ENCODE peak calls at places on chromosomes 11 and 22, in five cellular contexts. Q, Z, I, B and R are unnamed samples.

GRCh38 chr22:44351685-44352377 is 39.1 kb upstream of the SHISAL1 start:
- DNase-seq in B (peak), Z (peak), Q (no peak), I (peak), R (no peak)

GRCh38 chr11:69915501-69916250 is 96.5 kb upstream of the FGF3 start:
- DNase-seq in Z (peak), Q (peak), B (peak), I (peak), R (peak)

GRCh38 chr11:36509694-36510566 is at the start of gene TRAF6:
- DNase-seq in I (peak), Z (peak), Q (peak), B (peak), R (peak)

GRCh38 chr11:114738954-114739353 is 60.6 kb downstream of the NXPE2 start:
- DNase-seq in Q (no peak), Z (peak), B (peak), I (peak), R (no peak)

GRCh38 chr22:49372530-49373288 is 455.0 kb downstream of the BRD1 start:
- DNase-seq in B (no peak), I (no peak), Q (no peak), Z (peak), R (no peak)

GRCh38 chr11:1112351-1113191 is 37.9 kb downstream of the MUC2 start:
- DNase-seq in I (no peak), Q (peak), Z (no peak), B (no peak), R (peak)

GRCh38 chr22:46547883-46548244 is 10.4 kb upstream of the CELSR1 start:
- DNase-seq in I (peak), Z (no peak), Q (peak), B (peak), R (peak)

GRCh38 chr11:134036484-134037092 is 32.3 kb upstream of the JAM3 start:
- DNase-seq in Q (no peak), I (peak), B (no peak), Z (peak), R (no peak)

GRCh38 chr22:23532756-23533155 is 47.3 kb downstream of the IGLL1 start:
- DNase-seq in I (no peak), Q (no peak), B (no peak), Z (no peak), R (no peak)

GRCh38 chr11:76698321-76699043 is 27.9 kb upstream of the LRRC32 start:
- DNase-seq in B (no peak), I (no peak), Z (peak), Q (no peak), R (no peak)

GRCh38 chr11:47389577-47390072 is 11.3 kb upstream of the SPI1 start:
- DNase-seq in Q (no peak), Z (no peak), I (no peak), B (no peak), R (peak)

GRCh38 chr22:23272834-23273233 is 92.5 kb downstream of the BCR start:
- DNase-seq in Q (no peak), Z (no peak), I (no peak), B (no peak), R (no peak)

GRCh38 chr11:120513436-120514315 is 2.1 kb downstream of the GRIK4 start:
- DNase-seq in Q (no peak), B (no peak), I (no peak), Z (peak), R (no peak)

GRCh38 chr11:68583047-68583446 is 101.3 kb upstream of the GAL start:
- DNase-seq in Q (no peak), I (peak), Z (no peak), B (peak), R (no peak)

GRCh38 chr11:3103076-3103475 is 45.9 kb upstream of the CARS1 start:
- DNase-seq in I (no peak), B (no peak), Q (no peak), Z (no peak), R (peak)

GRCh38 chr11:66864172-66864901 is 7.5 kb downstream of the LRFN4 start:
- DNase-seq in I (no peak), Z (no peak), Q (no peak), B (no peak), R (no peak)

GRCh38 chr11:64632654-64633053 is 41.6 kb downstream of the SLC22A12 start:
- DNase-seq in Q (no peak), I (no peak), B (no peak), Z (no peak), R (no peak)

GRCh38 chr22:48569476-48570233 is 1258.0 kb downstream of the BRD1 start:
- DNase-seq in B (no peak), Q (no peak), Z (no peak), I (no peak), R (no peak)

GRCh38 chr11:123601737-123602136 is 52.7 kb downstream of the SCN3B start:
- DNase-seq in Z (no peak), Q (no peak), B (no peak), I (no peak), R (no peak)

GRCh38 chr11:105960252-105961245 is 61.5 kb downstream of the MSANTD4 start:
- DNase-seq in Q (no peak), Z (peak), I (peak), B (no peak), R (peak)

DNA sequence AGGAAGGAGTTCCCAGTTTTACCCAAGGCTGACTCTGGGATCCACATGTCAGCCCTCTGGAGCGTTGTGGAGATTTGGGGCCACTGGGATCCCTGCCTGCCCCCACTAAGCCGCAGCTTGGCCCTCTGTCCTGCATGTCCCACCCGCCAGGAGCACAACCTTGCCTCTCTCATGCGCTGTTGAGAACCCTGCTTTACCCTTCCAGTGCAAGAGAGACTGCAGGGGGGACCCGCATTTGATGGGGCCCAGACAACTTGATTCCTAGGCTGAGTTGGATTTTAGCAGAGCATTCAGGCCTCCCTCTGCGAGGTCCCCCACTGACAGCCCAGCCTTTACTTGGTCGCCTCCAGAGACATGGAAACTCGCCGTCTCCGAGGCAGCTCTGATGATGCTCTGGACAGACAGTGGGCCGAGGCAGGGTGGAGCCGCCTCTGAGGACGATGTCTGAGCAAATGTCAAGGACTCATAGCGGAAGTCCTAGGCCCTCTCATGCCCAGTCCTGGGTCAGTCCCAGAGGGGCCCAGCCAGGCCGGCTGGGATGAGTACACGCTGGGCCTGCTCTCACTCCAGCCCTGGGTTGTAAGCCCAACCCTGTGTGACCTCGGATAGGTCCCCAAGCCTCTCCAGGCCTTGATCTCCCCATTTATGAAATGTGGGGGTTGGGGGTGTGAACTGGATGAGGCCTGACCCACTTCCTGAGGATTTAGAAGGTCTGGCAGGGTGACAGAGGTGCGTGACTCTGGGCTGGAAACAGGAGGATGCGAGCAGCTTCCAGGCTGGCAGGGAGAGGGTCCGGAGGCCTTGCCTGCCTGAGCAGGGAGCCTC is 590 bp downstream of the CD5 start:
- DNase-seq in I (no peak), B (no peak), Z (no peak), Q (no peak), R (peak)
- H3K4me3 ChIP-seq in I (no peak), B (no peak), Z (no peak), Q (no peak), R (no peak)

DNA sequence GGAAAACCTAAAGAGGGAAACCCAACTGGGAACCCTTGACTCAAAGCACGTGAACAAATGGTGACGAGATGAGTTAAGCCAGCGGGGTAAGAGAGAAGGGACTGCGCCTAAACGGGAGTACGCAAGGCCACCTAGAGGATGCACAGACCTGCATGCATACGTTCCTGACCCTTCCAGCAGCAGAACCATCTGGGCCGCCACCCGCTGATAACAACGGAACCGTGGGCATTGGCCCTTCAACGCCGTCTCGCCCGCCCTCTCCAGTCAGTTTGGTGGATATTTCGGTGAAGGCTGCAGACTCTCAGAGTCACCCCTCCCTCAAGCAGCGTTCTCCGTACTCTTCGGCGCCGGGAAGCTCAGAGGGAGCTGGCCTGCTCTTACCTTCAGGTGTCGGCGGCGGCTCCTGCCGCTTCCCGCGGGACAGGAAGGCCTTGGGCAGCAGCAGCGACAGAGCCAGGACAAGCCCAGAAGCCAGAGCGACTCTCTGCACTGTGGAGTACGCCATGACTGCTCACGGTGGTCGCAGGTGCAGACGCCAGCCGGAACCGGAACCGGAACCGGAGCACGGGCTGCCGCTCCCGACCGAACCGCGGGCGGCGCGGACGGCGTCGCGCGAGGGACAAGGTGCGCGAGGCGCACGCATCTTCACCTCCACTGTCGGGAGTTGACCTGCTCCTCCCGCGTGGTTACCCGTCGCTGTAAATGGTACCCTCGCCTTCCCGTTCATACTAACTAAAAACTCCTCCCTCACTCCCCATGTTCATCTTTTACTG is at the start of gene RIC3:
- DNase-seq in I (no peak), B (no peak), Q (peak), Z (peak), R (peak)
- H3K4me3 ChIP-seq in I (no peak), B (no peak), Q (peak), Z (peak), R (peak)

GRCh38 chr22:38203090-38203810 is 1.5 kb downstream of the MAFF start:
- DNase-seq in Q (no peak), B (peak), I (peak), Z (peak), R (peak)

GRCh38 chr22:38205261-38206128 is 3.7 kb downstream of the MAFF start:
- DNase-seq in I (peak), Q (peak), B (peak), Z (no peak), R (no peak)

GRCh38 chr22:38204784-38205183 is 3.0 kb downstream of the MAFF start:
- DNase-seq in Q (no peak), Z (no peak), I (no peak), B (no peak), R (no peak)

GRCh38 chr22:38202437-38203089 is 769 bp downstream of the MAFF start:
- DNase-seq in I (peak), B (peak), Q (peak), Z (peak), R (peak)

DNA sequence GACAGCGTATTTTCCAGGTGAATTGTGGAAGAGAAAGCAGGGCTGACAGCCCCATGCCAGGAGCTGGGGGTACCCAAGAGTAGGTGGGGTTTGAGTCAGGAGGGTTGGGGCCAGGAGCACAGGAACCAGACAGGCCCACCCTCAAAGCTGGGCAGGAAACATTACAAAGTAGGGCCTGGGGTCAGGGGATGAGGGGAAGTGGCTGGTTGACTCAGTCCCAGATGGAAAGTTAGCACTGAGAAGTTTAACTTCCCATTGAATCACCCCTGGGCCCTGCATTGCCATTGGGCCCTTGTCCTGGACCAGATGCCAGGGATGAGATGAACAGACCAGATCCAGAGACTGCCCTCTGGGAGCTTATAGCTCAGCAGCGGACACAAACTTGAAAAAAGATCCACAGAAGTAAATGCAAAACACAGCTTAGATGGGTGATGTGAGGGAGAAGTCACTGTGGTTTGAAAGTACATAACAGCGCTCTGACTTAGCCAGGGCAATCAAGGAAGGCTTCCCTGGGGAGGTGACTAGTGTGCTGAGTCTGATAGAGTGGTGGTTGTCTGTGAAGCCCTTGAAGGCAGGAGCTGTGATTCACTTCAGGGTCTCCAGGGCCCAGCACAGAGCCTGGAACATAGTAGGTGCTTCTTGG is 2.2 kb downstream of the MAFF start:
- DNase-seq in Q (no peak), I (peak), B (peak), Z (no peak), R (no peak)
- H3K4me3 ChIP-seq in Q (peak), I (peak), B (peak), Z (no peak), R (no peak)

DNA sequence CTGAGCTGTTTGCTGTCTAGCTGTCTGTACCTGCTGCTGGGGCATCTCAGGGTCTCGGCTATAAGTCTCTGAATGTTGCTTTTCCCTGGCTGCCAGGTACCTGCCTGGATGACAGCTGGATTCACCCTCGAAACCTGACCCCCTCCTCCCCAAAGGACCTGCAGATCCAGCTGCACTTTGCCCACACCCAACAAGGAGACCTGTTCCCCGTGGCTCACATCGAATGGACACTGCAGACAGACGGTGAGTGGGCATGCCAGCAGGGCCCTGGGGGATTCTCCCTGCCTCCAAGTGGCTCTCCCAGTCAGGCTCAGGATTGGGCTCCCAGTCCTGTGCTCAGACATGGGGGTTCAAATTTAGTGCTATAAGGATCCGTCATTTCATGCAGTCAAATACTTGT is 12.9 kb downstream of the IL17RA start:
- DNase-seq in B (no peak), I (no peak), Z (no peak), Q (no peak), R (no peak)
- H3K4me3 ChIP-seq in B (no peak), I (no peak), Z (no peak), Q (no peak), R (no peak)

DNA sequence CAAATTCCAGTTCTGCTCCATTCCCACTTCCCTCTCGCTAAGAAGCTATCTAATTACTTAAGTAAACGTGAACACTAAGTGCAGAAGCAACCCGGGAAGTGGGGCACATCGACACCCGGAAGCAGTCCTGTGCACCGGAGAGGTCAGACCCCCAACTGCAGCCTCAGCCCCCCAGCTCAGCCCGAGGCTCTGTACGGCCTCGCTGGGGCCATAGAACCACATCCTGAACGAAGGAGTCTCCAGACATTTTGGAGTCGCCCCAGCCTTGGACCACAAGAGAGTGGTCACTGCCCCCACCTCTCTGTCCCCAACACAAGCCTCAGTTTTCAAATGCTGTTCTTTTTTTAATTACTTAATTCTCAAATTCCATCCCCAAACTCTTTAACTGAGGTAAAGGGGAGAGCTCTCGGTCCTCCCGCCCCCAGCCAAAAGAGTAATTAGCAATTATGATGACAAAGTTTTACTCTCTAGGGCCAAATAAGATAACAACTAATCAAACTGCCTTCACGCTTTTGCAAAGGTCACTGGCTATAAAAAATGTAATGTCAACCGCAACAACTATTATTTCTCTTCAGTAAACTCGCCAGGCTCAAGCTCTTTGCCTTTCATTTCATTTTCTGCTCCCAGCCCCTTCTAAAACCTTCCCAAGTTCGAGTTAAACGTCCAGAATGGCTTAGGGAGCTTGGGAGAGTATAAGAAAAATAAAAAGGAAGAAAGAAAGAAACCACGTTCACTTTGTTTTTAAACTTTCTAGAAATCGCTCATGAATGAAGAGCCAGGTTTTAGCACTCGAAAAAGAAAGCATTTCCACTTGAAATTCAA is 2.2 kb downstream of the PAX6 start:
- DNase-seq in Q (no peak), Z (peak), I (no peak), B (no peak), R (no peak)
- H3K4me3 ChIP-seq in Q (peak), Z (peak), I (no peak), B (no peak), R (no peak)